ENCODE peak calls at places on chromosomes 7 and 10, in eight cellular contexts. U is ELR, H is NCI-H510A treated with DMSO at 0.1 percent for 48 hours, L is HT-29, I is body of pancreas, S is glutamatergic neuron, X is iPS DF 19.7, Z is NCI-H345. R is an unnamed sample.

GRCh38 chr7:149809215-149809614 is 29.0 kb upstream of the ZNF862 start:
- DNase-seq in U (no peak), H (no peak), L (no peak), I (peak; percentile 72), S (no peak), X (no peak), Z (no peak), R (no peak)

GRCh38 chr10:14010083-14010551 is 320.6 kb downstream of the FRMD4A start:
- DNase-seq in U (peak; percentile 82), H (peak; percentile 26), L (no peak), I (no peak), S (peak; percentile 59), X (no peak), Z (no peak), R (no peak)

GRCh38 chr7:156752371-156753297 is 112.1 kb downstream of the RNF32 start:
- DNase-seq in U (no peak), H (no peak), L (no peak), I (no peak), S (no peak), X (no peak), Z (no peak), R (no peak)

GRCh38 chr10:99382181-99382580 is 48.2 kb downstream of the GOT1 start:
- DNase-seq in U (no peak), H (no peak), L (no peak), I (no peak), S (no peak), X (no peak), Z (no peak), R (no peak)

GRCh38 chr7:16241017-16241416 is 180.3 kb downstream of the CRPPA start:
- DNase-seq in U (no peak), H (no peak), L (no peak), I (no peak), S (no peak), X (no peak), Z (no peak), R (no peak)

GRCh38 chr7:100166966-100167911 is 1.2 kb downstream of the GAL3ST4 start:
- DNase-seq in U (no peak), H (no peak), L (no peak), I (no peak), S (no peak), X (no peak), Z (no peak), R (no peak)

GRCh38 chr7:67346876-67347275 is 350.2 kb downstream of the TYW1 start:
- DNase-seq in U (no peak), H (no peak), L (no peak), I (no peak), S (no peak), X (no peak), Z (no peak), R (no peak)

GRCh38 chr10:61992683-61993629 is 91.5 kb downstream of the ARID5B start:
- DNase-seq in U (peak; percentile 75), H (peak; percentile 10), L (peak; percentile 57), I (peak; percentile 25), S (no peak), X (no peak), Z (no peak), R (no peak)

GRCh38 chr10:131043039-131043691 is 268.4 kb downstream of the TCERG1L start:
- DNase-seq in U (no peak), H (no peak), L (peak; percentile 12), I (peak; percentile 11), S (no peak), X (no peak), Z (peak; percentile 51), R (no peak)

GRCh38 chr7:68107256-68107655 is 1110.6 kb downstream of the TYW1 start:
- DNase-seq in U (no peak), H (peak; percentile 53), L (no peak), I (peak; percentile 7), S (no peak), X (no peak), Z (peak; percentile 46), R (no peak)

GRCh38 chr7:149624419-149625338 is 127.1 kb upstream of the ZNF746 start:
- DNase-seq in U (peak; percentile 92), H (peak; percentile 52), L (peak; percentile 98), I (peak; percentile 96), S (peak; percentile 96), X (peak; percentile 56), Z (peak; percentile 92), R (peak; percentile 76)